ENCODE peak calls at places on chromosomes 2 and 18, in five cellular contexts. One of them, this sample, is unnamed.

GRCh38 chr2:53786371-53787254 is at the start of the genes ASB3 and ERLEC1:
- DNase-seq in glutamatergic neuron: peak
- DNase-seq in AG04450: peak
- DNase-seq in IMR-90: peak
- DNase-seq in B cell: peak
- DNase-seq in this sample: peak

GRCh38 chr2:44148997-44149396 is 19.7 kb upstream of the PPM1B start:
- DNase-seq in glutamatergic neuron: no peak
- DNase-seq in AG04450: no peak
- DNase-seq in IMR-90: no peak
- DNase-seq in B cell: no peak
- DNase-seq in this sample: no peak

GRCh38 chr2:156110890-156111289 is 221.6 kb downstream of the NR4A2 start:
- DNase-seq in glutamatergic neuron: peak
- DNase-seq in AG04450: no peak
- DNase-seq in IMR-90: no peak
- DNase-seq in B cell: peak
- DNase-seq in this sample: no peak

GRCh38 chr18:22932885-22933205 is 283 bp upstream of the RBBP8 start:
- DNase-seq in glutamatergic neuron: no peak
- DNase-seq in AG04450: no peak
- DNase-seq in IMR-90: no peak
- DNase-seq in B cell: no peak
- DNase-seq in this sample: no peak

GRCh38 chr2:16176971-16177480 is 236.7 kb downstream of the MYCN start:
- DNase-seq in glutamatergic neuron: no peak
- DNase-seq in AG04450: no peak
- DNase-seq in IMR-90: no peak
- DNase-seq in B cell: no peak
- DNase-seq in this sample: no peak

GRCh38 chr2:96245609-96246390 is 20.0 kb downstream of the TMEM127 start:
- DNase-seq in glutamatergic neuron: no peak
- DNase-seq in AG04450: no peak
- DNase-seq in IMR-90: peak
- DNase-seq in B cell: peak
- DNase-seq in this sample: peak

GRCh38 chr2:85091838-85092237 is 41.4 kb upstream of the TCF7L1 start:
- DNase-seq in glutamatergic neuron: no peak
- DNase-seq in AG04450: no peak
- DNase-seq in IMR-90: no peak
- DNase-seq in B cell: no peak
- DNase-seq in this sample: no peak

GRCh38 chr2:180146541-180146940 is 139.4 kb upstream of the CWC22 start:
- DNase-seq in glutamatergic neuron: no peak
- DNase-seq in AG04450: no peak
- DNase-seq in IMR-90: no peak
- DNase-seq in B cell: no peak
- DNase-seq in this sample: no peak

GRCh38 chr2:241764272-241765241 is 12.1 kb upstream of the GAL3ST2 start:
- DNase-seq in glutamatergic neuron: peak
- DNase-seq in AG04450: no peak
- DNase-seq in IMR-90: no peak
- DNase-seq in B cell: no peak
- DNase-seq in this sample: no peak

GRCh38 chr2:112577756-112578155 is 6.7 kb upstream of the CHCHD5 start:
- DNase-seq in glutamatergic neuron: no peak
- DNase-seq in AG04450: no peak
- DNase-seq in IMR-90: peak
- DNase-seq in B cell: no peak
- DNase-seq in this sample: peak
- TF ChIP-seq CTCF in glutamatergic neuron: no peak
- TF ChIP-seq CTCF in AG04450: peak
- TF ChIP-seq CTCF in IMR-90: peak
- TF ChIP-seq CTCF in B cell: no peak
- TF ChIP-seq CTCF in this sample: no peak

GRCh38 chr2:3398837-3399236 is 19.3 kb downstream of the TRAPPC12 start:
- DNase-seq in glutamatergic neuron: no peak
- DNase-seq in AG04450: no peak
- DNase-seq in IMR-90: no peak
- DNase-seq in B cell: no peak
- DNase-seq in this sample: no peak
- TF ChIP-seq CTCF in glutamatergic neuron: peak
- TF ChIP-seq CTCF in AG04450: no peak
- TF ChIP-seq CTCF in IMR-90: no peak
- TF ChIP-seq CTCF in B cell: no peak
- TF ChIP-seq CTCF in this sample: no peak

GRCh38 chr2:118088051-118089014 is at the start of gene INSIG2:
- DNase-seq in glutamatergic neuron: peak
- DNase-seq in AG04450: peak
- DNase-seq in IMR-90: peak
- DNase-seq in B cell: peak
- DNase-seq in this sample: peak
- TF ChIP-seq CTCF in glutamatergic neuron: peak
- TF ChIP-seq CTCF in AG04450: peak
- TF ChIP-seq CTCF in IMR-90: no peak
- TF ChIP-seq CTCF in B cell: peak
- TF ChIP-seq CTCF in this sample: no peak

DNA sequence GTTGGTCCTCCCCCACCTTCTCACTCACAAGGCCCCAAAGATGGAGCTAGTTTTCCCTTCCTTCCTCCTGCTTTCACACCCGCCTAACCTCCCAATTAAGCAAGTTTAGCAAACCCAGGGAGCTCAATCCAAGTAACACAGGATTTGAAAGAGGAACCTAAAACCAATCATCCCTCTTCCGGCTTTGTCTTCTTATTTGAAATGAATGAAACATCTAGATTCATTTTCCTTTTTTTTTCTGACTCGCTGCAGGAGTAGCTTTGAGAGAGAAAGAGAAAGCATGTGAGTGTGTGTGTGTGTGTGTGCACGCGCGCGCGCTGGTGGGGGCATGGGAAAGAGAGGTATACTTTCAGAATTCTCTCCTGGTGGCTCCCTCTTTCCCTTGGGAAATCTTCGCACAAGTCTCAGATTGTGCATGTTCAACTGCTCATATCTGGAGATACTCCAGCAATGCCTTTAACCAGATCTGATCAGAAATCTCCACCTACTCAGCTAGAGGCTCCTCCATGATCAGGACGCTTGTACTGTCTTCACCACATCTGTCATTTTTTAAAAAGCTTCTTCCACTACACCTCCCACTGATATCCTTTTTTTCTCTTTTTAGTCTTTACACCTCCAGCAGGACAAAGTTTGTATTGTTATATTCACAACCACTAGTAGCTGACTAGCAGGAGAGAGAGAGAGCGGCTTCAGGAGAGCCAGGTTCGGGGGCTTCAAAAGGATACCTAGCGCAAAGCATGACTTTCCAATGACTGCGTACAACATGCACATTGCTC is 1.6 kb downstream of the SLC8A1 start:
- DNase-seq in glutamatergic neuron: no peak
- DNase-seq in AG04450: no peak
- DNase-seq in IMR-90: peak
- DNase-seq in B cell: no peak
- DNase-seq in this sample: peak
- TF ChIP-seq CTCF in glutamatergic neuron: no peak
- TF ChIP-seq CTCF in AG04450: peak
- TF ChIP-seq CTCF in IMR-90: peak
- TF ChIP-seq CTCF in B cell: no peak
- TF ChIP-seq CTCF in this sample: no peak

GRCh38 chr2:99188357-99188756 is 7.4 kb downstream of the MRPL30 start:
- DNase-seq in glutamatergic neuron: no peak
- DNase-seq in AG04450: no peak
- DNase-seq in IMR-90: no peak
- DNase-seq in B cell: no peak
- DNase-seq in this sample: no peak

GRCh38 chr2:99184811-99185210 is 3.8 kb downstream of the MRPL30 start:
- DNase-seq in glutamatergic neuron: no peak
- DNase-seq in AG04450: no peak
- DNase-seq in IMR-90: no peak
- DNase-seq in B cell: no peak
- DNase-seq in this sample: no peak

GRCh38 chr2:99187011-99187410 is 6.0 kb downstream of the MRPL30 start:
- DNase-seq in glutamatergic neuron: no peak
- DNase-seq in AG04450: no peak
- DNase-seq in IMR-90: no peak
- DNase-seq in B cell: no peak
- DNase-seq in this sample: no peak

DNA sequence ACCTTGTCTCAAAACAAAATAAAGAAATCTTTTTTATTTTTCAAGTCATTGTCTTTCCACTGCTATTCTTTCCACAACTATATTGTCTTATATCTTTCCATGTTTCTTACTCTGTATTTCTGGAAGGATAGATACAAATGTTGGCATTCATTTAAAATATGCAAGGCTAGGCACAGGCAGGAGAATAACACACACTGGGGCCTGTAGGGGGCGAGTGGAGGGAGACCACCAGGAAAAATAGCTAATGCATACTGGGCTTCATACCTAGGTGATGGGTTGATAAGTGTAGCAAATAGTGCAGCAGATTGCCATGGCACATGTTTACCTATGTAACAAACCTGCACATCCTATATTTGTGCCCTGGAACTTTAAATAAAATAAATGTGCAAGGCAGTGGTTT is 9.6 kb downstream of the MRPL30 start:
- DNase-seq in glutamatergic neuron: no peak
- DNase-seq in AG04450: no peak
- DNase-seq in IMR-90: no peak
- DNase-seq in B cell: no peak
- DNase-seq in this sample: no peak
- TF ChIP-seq CTCF in glutamatergic neuron: no peak
- TF ChIP-seq CTCF in AG04450: peak
- TF ChIP-seq CTCF in IMR-90: no peak
- TF ChIP-seq CTCF in B cell: no peak
- TF ChIP-seq CTCF in this sample: peak

DNA sequence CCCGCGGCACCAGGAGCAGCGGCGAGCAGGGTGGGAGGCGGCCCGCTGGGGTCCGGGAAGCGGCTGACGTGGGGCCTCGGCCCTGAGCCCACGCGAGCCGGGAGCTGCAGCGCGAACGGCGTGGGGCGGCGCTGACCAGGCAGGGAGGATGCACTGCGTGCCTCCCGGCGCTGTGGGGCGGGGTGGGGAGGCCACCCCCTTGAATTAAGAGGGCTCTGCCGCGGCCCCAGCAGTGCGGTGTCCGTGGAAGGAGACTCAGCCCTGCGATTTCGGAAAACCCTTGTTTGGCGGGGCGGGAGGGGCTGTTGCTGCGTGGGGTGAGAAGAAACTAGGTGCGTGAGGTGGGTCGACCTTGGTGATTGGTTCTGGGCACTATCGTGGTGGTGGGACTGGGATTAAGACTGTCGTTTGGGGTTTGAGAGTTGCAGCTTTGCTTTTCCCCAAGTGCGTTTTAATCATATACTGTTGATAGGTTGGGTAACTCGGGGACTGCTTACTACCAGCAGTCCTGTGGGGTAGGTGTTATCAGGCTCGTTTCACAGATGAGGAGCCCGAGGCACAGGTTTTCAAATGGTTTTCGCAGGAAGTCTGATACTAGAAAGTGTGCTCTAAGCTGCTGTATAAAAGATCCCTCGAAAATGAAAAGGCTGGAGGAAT is 703 bp downstream of the ACSL3 start:
- DNase-seq in glutamatergic neuron: no peak
- DNase-seq in AG04450: no peak
- DNase-seq in IMR-90: no peak
- DNase-seq in B cell: no peak
- DNase-seq in this sample: peak
- TF ChIP-seq CTCF in glutamatergic neuron: no peak
- TF ChIP-seq CTCF in AG04450: no peak
- TF ChIP-seq CTCF in IMR-90: no peak
- TF ChIP-seq CTCF in B cell: peak
- TF ChIP-seq CTCF in this sample: no peak